ENCODE peak calls at places on chromosome 1, in four cellular contexts. P is DND-41, I is keratinocyte, D is SJSA1. H is an unnamed sample.
A peak's percentile ranks its signal among the peaks of the same experiment; 100 is the strongest.

GRCh38 chr1:25018110-25018470 is 88.0 kb upstream of the RUNX3 start:
- DNase-seq in P (no peak), D (no peak), I (no peak), H (no peak)

GRCh38 chr1:52305417-52306226 is 60.4 kb downstream of the CC2D1B start:
- DNase-seq in P (no peak), I (no peak), D (no peak), H (no peak)

GRCh38 chr1:150089846-150090520 is 22.4 kb downstream of the VPS45 start:
- DNase-seq in D (no peak), P (no peak), I (no peak), H (no peak)

GRCh38 chr1:31704261-31705079 is 653 bp upstream of the COL16A1 start:
- DNase-seq in I (no peak), P (no peak), D (no peak), H (no peak)

GRCh38 chr1:17710889-17711576 is 44.1 kb upstream of the ACTL8 start:
- DNase-seq in P (no peak), I (no peak), D (no peak), H (no peak)

GRCh38 chr1:54352755-54353154 is 53.4 kb downstream of the SSBP3 start:
- DNase-seq in D (peak; percentile 90), I (no peak), P (no peak), H (no peak)

GRCh38 chr1:94111879-94112278 is 9.1 kb downstream of the ABCA4 start:
- DNase-seq in P (no peak), D (no peak), I (no peak), H (no peak)

GRCh38 chr1:25880518-25880917 is 5.0 kb upstream of the PAQR7 start:
- DNase-seq in I (no peak), P (no peak), D (no peak), H (no peak)

GRCh38 chr1:204323887-204324286 is 35.8 kb downstream of the PLEKHA6 start:
- DNase-seq in P (no peak), D (no peak), I (peak; percentile 65), H (no peak)

GRCh38 chr1:5993553-5994510 is 1.6 kb upstream of the NPHP4 start:
- DNase-seq in I (no peak), P (no peak), D (no peak), H (no peak)

GRCh38 chr1:3338725-3339070 is 115.8 kb upstream of the ARHGEF16 start:
- DNase-seq in P (no peak), D (no peak), I (no peak), H (no peak)

GRCh38 chr1:32195972-32196823 is 4.2 kb upstream of the CCDC28B start:
- DNase-seq in P (peak; percentile 52), D (no peak), I (no peak), H (peak; percentile 71)

GRCh38 chr1:44227211-44227610 is 13.9 kb downstream of the DMAP1 start:
- DNase-seq in I (no peak), D (no peak), P (no peak), H (no peak)

GRCh38 chr1:103424645-103425044 is 100.9 kb upstream of the RNPC3 start:
- DNase-seq in P (no peak), D (no peak), I (no peak), H (no peak)

GRCh38 chr1:101474039-101474665 is 237.3 kb downstream of the S1PR1 start:
- DNase-seq in I (no peak), D (no peak), P (peak; percentile 52), H (peak; percentile 54)

GRCh38 chr1:214451591-214451990 is 99.8 kb downstream of the PTPN14 start:
- DNase-seq in P (no peak), I (no peak), D (no peak), H (no peak)
- H3K4me3 ChIP-seq in P (no peak overlapping the region), I (no peak overlapping the region), D (no peak overlapping the region), H (no peak overlapping the region)

GRCh38 chr1:202361224-202361623 is 12.7 kb downstream of the PPP1R12B start:
- DNase-seq in P (no peak), I (no peak), D (no peak), H (no peak)
- H3K4me3 ChIP-seq in P (no peak overlapping the region), I (no peak overlapping the region), D (no peak overlapping the region), H (no peak overlapping the region)

DNA sequence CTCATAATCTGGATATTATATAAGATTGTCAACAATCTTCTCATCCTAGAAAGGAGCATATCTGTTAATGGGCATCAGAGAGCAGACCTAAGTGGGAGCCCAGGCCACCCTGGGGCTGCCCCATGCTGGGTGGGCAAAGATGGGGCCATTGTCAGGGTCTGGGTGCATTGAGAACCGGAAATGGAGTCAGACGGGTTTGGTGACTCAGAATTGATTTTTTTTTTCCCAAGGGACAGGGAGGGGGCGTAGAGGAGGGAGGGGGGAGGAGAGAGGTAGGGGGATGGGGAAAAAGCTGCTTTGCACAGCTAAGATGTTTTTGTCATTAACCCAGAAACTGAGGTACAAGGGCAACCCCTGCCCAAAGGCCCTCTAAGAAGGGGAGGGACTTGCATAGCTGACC is 1.3 kb downstream of the ATXN7L2 start:
- DNase-seq in D (no peak), I (no peak), P (peak; percentile 19), H (no peak)
- H3K4me3 ChIP-seq in D (peak overlapping the region; percentile 90), I (peak overlapping the region; percentile 76), P (peak overlapping the region; percentile 61), H (peak overlapping the region; percentile 85)

DNA sequence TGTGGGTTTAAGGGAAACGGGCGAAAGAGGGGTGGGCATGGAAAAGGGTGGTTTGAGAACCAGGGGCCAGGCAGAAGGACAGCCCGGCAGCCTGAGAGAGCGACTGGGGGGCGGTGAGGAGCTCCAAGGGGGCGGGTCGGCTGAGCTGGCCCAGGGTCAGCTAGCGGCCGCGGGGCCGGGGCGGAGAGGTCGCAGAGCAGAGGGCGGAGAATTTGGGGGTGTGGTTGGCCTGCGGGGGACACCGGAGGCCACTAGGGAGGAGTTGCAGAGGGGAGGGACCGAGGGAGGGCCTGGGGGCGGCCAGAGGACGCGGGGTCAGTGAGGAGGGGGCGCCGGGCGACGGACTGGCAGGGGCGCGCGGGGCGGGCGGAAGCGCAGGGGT is 54.7 kb downstream of the NDUFS5 start:
- DNase-seq in D (no peak), P (no peak), I (no peak), H (no peak)
- H3K4me3 ChIP-seq in D (no peak overlapping the region), P (no peak overlapping the region), I (no peak overlapping the region), H (no peak overlapping the region)

DNA sequence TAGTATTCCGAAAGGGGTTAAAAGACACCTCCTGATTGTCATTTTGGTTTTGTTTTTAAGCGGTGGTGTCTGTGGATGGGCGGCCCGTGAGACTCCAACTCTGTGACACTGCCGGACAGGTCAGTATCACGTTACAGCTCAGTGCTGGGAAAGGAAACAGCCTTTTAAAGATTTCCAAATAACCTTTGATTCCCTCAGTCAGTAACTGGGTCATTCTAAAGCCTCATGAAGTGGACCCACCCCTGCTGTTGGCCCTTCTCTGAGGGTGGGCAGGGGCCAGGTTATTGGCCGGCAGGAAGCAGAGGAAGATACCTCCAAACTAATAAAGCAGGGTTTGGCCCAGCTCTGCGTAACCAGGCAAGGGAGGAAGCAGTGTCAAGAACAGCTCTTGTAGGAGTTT is 2.3 kb downstream of the RHOU start:
- DNase-seq in P (no peak), I (no peak), D (no peak), H (no peak)
- H3K4me3 ChIP-seq in P (no peak overlapping the region), I (no peak overlapping the region), D (no peak overlapping the region), H (no peak overlapping the region)

GRCh38 chr1:12125422-12126355 is 41.1 kb upstream of the TNFRSF1B start:
- DNase-seq in I (no peak), P (no peak), D (no peak), H (no peak)
- H3K4me3 ChIP-seq in I (no peak overlapping the region), P (no peak overlapping the region), D (no peak overlapping the region), H (no peak overlapping the region)

GRCh38 chr1:27668808-27669723 is 2.9 kb downstream of the IFI6 start:
- DNase-seq in I (no peak), D (peak; percentile 80), P (peak; percentile 84), H (peak; percentile 51)
- H3K4me3 ChIP-seq in I (peak overlapping the region; percentile 53), D (peak overlapping the region; percentile 23), P (no peak overlapping the region), H (peak overlapping the region; percentile 42)

GRCh38 chr1:119987689-119988088 is 81.8 kb downstream of the NOTCH2 start:
- DNase-seq in P (peak; percentile 16), D (no peak), I (no peak), H (peak; percentile 40)

GRCh38 chr1:119986007-119986497 is 83.4 kb downstream of the NOTCH2 start:
- DNase-seq in D (no peak), I (no peak), P (no peak), H (no peak)

GRCh38 chr1:119984771-119985170 is 84.7 kb downstream of the NOTCH2 start:
- DNase-seq in P (no peak), D (no peak), I (no peak), H (no peak)

GRCh38 chr1:119988316-119989067 is 81.0 kb downstream of the NOTCH2 start:
- DNase-seq in P (no peak), I (no peak), D (no peak), H (no peak)

DNA sequence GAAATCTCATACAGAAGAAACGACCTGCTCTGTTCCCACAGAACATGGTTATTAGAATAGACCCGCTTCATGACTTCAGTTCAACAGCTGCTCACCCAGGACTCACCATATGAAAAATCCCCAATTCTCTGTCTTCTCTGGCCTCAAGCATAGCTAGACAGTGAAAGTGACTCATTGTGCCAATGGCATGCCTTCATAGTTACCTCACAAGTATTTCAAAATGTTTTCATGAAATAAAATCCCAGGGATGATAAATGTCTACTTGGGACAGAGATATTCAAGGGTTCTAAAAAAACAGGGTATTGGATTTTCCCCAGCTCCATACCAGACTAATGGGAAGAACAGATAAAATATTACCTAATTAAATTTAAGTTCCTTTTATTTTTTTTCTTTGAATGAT is 82.3 kb downstream of the NOTCH2 start:
- DNase-seq in D (peak; percentile 57), I (no peak), P (no peak), H (no peak)
- H3K4me3 ChIP-seq in D (no peak overlapping the region), I (no peak overlapping the region), P (no peak overlapping the region), H (no peak overlapping the region)

GRCh38 chr1:76866566-76866965 is 714 bp upstream of the ST6GALNAC5 start:
- DNase-seq in D (no peak), P (no peak), I (no peak), H (no peak)

GRCh38 chr1:76867342-76868130 is at the start of gene ST6GALNAC5:
- DNase-seq in I (no peak), P (no peak), D (no peak), H (no peak)

GRCh38 chr1:76870037-76870436 is 2.8 kb downstream of the ST6GALNAC5 start:
- DNase-seq in I (no peak), P (no peak), D (no peak), H (no peak)

GRCh38 chr1:76868154-76868882 is 1.0 kb downstream of the ST6GALNAC5 start:
- DNase-seq in P (no peak), I (no peak), D (no peak), H (no peak)

GRCh38 chr1:76868916-76869315 is 1.6 kb downstream of the ST6GALNAC5 start:
- DNase-seq in I (no peak), P (no peak), D (no peak), H (no peak)
- H3K4me3 ChIP-seq in I (no peak overlapping the region), P (no peak overlapping the region), D (no peak overlapping the region), H (no peak overlapping the region)

DNA sequence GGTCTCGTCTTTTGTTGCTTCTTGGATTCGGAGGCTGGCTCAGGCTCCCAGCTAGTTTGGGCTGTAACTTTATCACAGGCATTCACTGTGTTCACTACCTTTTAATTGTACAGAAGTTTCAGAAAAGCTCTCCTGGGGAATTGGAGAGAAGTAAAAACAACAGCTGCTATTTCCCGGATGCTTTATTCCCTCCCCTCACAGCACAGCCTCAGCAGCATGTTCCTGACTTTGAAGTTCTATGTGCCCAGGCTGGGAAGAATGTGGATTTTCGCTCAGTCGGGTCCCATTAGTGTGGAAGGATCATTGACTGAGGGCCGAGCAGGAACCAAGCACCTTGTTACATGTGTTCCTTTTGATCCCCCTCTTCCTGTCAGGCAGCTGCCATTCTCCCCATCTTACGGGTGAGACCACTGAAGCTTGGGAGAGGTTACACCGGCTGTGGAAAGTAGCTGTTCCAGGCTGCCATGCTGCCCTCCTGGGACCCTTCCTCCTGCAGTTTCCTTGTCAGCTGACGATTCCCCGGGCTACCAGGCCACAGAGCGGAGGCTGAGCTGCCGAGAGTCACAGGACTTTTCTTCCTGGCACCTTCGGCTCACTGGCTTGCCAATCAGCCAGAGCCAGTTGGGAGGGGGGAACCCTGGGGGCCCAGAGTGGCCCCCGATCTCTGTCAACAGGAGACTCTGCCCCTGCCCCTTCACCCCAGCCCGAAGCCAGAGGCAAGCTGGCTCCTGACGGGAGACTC is 223.2 kb upstream of the TMEM51 start:
- DNase-seq in D (no peak), I (no peak), P (no peak), H (no peak)
- H3K4me3 ChIP-seq in D (no peak overlapping the region), I (no peak overlapping the region), P (no peak overlapping the region), H (no peak overlapping the region)

H was measured in Jurkat, Clone E6-1.